ENCODE peak calls at places on chromosomes 16 and 17, in eight cellular contexts. R is lung, W is heart left ventricle, M is GM10248, V is Peyer's patch, N is esophagus muscularis mucosa, O is Calu3, P is progenitor cell of endocrine pancreas. I is an unnamed sample.

GRCh38 chr17:43517615-43518386 is 28.3 kb downstream of the ETV4 start:
- DNase-seq in W (no peak), M (peak), O (no peak), N (no peak), V (no peak), P (no peak), R (no peak), I (peak)

GRCh38 chr17:62189377-62189776 is 124.3 kb upstream of the MED13 start:
- DNase-seq in V (no peak), M (no peak), N (no peak), R (no peak), P (no peak), W (no peak), O (no peak), I (no peak)

GRCh38 chr16:75203667-75204409 is 3.1 kb downstream of the CTRB2 start:
- DNase-seq in V (no peak), N (no peak), R (no peak), P (no peak), O (no peak), W (no peak), M (peak), I (no peak)

GRCh38 chr17:77640916-77641605 is 317.4 kb upstream of the TNRC6C start:
- DNase-seq in M (no peak), R (no peak), V (no peak), N (no peak), O (no peak), P (no peak), W (no peak), I (no peak)

GRCh38 chr17:75555679-75556153 is 30.2 kb downstream of the LLGL2 start:
- DNase-seq in P (no peak), R (no peak), W (no peak), M (no peak), N (no peak), O (no peak), V (no peak), I (no peak)

GRCh38 chr17:34254651-34255380 is at the start of gene CCL2:
- DNase-seq in P (no peak), M (no peak), V (peak), W (peak), O (peak), R (peak), N (peak), I (peak)

GRCh38 chr17:42392664-42393415 is 4.6 kb upstream of the STAT3 start:
- DNase-seq in M (peak), W (no peak), O (peak), P (no peak), N (no peak), V (no peak), R (no peak), I (no peak)

GRCh38 chr16:30570621-30571443 is 682 bp downstream of the ZNF688 start:
- DNase-seq in N (no peak), M (no peak), W (peak), V (no peak), R (no peak), P (no peak), O (no peak), I (peak)

GRCh38 chr16:57863434-57864160 is 61.3 kb upstream of the KIFC3 start:
- DNase-seq in P (no peak), V (no peak), W (peak), N (no peak), R (peak), M (no peak), O (peak), I (peak)

GRCh38 chr16:22898874-22899348 is 84.9 kb downstream of the HS3ST2 start:
- DNase-seq in P (peak), W (peak), V (peak), N (no peak), R (peak), O (peak), M (peak), I (peak)

GRCh38 chr16:74896389-74897370 is 88.2 kb downstream of the WDR59 start:
- DNase-seq in W (no peak), M (no peak), P (no peak), O (peak), N (no peak), V (no peak), R (no peak), I (peak)

DNA sequence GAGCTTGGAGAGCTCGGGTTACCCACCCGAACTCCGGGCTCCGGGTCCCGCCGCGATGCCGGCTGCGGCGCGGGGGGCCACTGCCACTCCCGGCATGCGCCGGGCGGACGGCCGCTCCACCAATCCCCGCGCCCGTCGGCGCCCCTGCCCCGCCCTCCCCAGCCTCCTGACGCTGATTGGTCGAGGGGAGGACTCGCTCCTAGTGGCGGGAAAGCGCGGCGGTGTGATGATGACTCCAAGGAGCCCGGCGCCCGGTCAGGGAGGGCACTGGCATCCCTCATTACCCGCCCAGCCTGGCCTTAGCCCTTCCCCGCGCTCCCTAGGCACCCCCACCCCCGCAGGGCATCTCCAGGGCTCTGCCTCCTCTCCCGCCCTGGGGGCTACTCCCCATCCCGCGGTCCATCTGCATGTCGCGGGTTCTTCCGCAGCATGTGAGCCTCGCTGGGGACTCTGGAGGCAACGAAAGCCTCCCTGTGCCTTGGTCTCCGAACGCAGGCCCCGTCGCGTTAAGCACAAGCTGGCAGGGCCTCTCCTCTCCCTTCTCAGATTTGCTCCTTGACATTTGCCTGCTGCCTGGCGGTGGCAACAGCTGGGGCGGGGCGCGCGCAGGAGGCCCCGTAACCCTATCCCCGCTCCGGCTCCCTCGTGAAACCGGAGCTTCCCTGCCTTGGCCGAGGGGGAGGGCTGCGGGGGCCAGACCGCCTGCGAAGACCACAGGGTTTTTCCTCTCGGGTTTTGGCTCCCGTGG is 1.7 kb downstream of the ATP2A1 start:
- DNase-seq in W (peak), R (peak), P (peak), M (peak), N (peak), V (peak), O (peak), I (peak)
- TF ChIP-seq CTCF in W (peak), R (no peak), P (no peak), M (no peak), N (peak), V (peak), O (no peak), I (no peak)

GRCh38 chr17:14670861-14671260 is 370.0 kb downstream of the HS3ST3B1 start:
- DNase-seq in P (no peak), M (no peak), V (no peak), W (no peak), R (no peak), O (no peak), N (no peak), I (no peak)
- TF ChIP-seq CTCF in P (no peak), M (no peak), V (no peak), W (no peak), R (no peak), O (no peak), N (no peak), I (no peak)

GRCh38 chr17:33202011-33202410 is 91.1 kb downstream of the ASIC2 start:
- DNase-seq in N (no peak), P (no peak), R (no peak), O (no peak), V (no peak), M (no peak), W (no peak), I (no peak)
- TF ChIP-seq CTCF in N (no peak), P (no peak), R (no peak), O (no peak), V (no peak), M (no peak), W (no peak), I (no peak)

DNA sequence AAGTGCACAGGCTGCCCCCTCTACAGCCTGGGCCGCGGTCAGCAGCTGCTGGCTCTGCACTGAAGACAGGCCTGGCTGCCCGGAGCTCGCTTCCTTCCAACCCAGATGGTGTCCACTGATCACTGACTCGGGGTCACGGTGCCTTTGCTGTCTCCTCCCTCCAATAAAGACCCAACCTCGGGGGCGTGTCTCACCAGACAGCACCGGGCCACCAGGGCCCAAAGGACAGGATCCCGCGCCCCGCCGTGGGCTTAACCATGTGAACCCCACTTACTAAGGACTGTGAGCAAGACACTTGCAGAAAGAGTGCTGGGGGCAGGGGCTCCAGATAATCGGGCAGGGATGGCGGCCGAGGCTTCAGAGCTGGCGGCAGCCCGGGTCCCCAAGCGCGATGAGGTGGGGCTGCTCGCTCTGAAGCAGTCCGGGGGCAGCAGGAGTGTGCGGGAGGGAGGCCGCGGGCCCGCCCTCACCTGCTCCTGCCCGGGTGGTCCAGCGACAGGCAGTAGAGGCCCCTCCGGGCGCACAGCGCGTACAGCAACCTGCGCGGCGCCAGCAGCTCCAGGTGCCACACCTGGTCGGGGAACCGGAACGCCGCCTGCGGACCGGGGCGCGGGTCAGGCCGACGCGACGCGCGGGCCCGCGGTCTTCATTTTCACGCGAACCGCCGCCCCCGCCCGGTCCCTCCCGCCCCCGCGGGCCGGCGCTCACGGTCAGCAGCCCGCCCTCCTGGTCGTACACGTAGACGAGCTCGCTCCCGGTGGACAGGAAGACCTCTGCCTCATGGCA is 502 bp downstream of the FAAP100 start:
- DNase-seq in W (no peak), P (no peak), O (peak), N (no peak), R (peak), M (no peak), V (peak), I (peak)
- TF ChIP-seq CTCF in W (no peak), P (no peak), O (no peak), N (no peak), R (no peak), M (no peak), V (no peak), I (no peak)

GRCh38 chr17:27430882-27431491 is 25.3 kb upstream of the KSR1 start:
- DNase-seq in N (no peak), V (no peak), M (no peak), W (no peak), P (peak), O (peak), R (no peak), I (peak)
- TF ChIP-seq CTCF in N (peak), V (peak), M (peak), W (peak), P (peak), O (peak), R (peak), I (peak)

DNA sequence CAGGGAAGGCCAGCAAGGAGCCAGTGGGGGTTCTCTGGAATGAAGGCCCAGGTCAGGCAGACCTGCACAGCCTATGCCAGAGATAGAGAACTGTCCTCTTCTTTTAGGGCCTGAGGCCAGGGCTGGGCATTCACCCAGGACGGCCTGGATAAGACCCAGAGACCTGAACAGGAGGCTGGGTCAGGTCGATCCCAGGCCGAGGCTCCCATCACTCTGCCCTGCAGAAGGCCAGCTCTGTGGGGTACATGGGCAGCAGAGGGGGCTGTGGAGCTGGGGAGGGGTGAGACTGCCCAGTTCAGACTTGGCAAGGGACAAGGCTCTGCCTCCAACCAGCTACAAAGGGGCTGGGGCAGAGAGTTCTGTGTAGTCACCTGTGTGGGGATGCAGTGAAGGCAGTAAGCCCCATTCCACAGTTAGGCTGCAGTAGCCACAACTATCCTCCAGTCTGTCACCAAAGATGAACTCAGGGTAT is 14.6 kb downstream of the HSD11B2 start:
- DNase-seq in M (no peak), N (no peak), R (no peak), O (no peak), V (no peak), P (no peak), W (peak), I (no peak)
- TF ChIP-seq CTCF in M (peak), N (no peak), R (no peak), O (no peak), V (no peak), P (no peak), W (no peak), I (no peak)

GRCh38 chr16:6331770-6332169 is 1000.9 kb upstream of the RBFOX1 start:
- DNase-seq in V (no peak), R (no peak), O (no peak), M (no peak), W (no peak), N (no peak), P (no peak), I (no peak)

GRCh38 chr16:6335072-6335471 is 997.6 kb upstream of the RBFOX1 start:
- DNase-seq in M (no peak), V (no peak), N (no peak), W (no peak), R (no peak), O (peak), P (no peak), I (no peak)
- TF ChIP-seq CTCF in M (peak), V (peak), N (no peak), W (no peak), R (no peak), O (peak), P (peak), I (peak)

GRCh38 chr17:44581868-44582267 is 24.6 kb downstream of the FZD2 start:
- DNase-seq in P (no peak), V (no peak), W (no peak), R (no peak), O (peak), N (no peak), M (no peak), I (no peak)
- TF ChIP-seq CTCF in P (peak), V (no peak), W (no peak), R (no peak), O (peak), N (no peak), M (no peak), I (peak)

DNA sequence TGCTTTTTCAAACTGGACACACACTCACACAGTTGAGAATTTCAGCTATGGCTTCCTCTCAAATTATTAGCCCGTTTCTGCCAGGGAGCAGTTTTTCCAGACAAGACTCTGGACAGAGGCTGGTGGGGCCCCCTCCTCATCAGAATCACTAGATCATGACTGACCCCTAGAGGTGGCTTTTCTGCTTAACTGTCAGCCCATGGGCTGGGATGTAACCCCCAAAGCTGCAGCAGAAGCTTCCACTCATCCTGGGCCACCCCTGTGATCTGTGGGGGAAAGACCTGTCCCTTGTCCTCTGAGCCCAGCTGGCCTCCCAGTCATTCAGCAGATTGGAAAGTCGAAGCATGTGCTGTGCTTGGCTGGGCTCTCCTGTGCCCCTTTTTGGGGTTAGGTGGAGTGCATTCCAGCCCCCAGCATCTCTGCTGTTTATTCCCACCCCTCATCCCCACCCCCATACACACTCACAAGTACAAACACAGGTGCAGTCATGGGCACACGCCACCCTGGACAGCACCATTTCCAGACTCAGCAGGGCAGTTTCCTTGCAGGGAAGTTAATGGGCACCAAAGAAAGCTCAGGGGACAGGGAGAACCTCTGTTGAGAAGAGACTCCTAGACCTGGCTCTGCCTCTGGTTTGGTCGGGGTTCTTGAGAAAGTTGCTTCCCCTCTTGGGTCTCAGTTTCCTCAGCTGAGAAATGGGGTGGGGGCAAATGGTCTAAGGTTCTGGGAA is 77.6 kb upstream of the RBL2 start:
- DNase-seq in P (no peak), R (no peak), W (no peak), M (no peak), O (no peak), N (peak), V (no peak), I (no peak)
- TF ChIP-seq CTCF in P (peak), R (no peak), W (no peak), M (no peak), O (no peak), N (no peak), V (no peak), I (no peak)

GRCh38 chr16:88288303-88288702 is 94.5 kb upstream of the ZNF469 start:
- DNase-seq in V (no peak), N (no peak), W (no peak), O (no peak), M (no peak), R (no peak), P (no peak), I (no peak)
- TF ChIP-seq CTCF in V (no peak), N (no peak), W (no peak), O (no peak), M (no peak), R (no peak), P (no peak), I (no peak)

I was measured in AG10803.